ENCODE peak calls at places on chromosome 6, in nine cellular contexts. X is neuronal stem cell; W is H7; I is cardiac muscle cell; F is naive thymus-derived CD4-positive, alpha-beta T cell; P is CD8-positive, alpha-beta memory T cell; A is PC-9; N is WERI-Rb-1; E is aorta. Q is an unnamed sample.

GRCh38 chr6:33297956-33298772 is 578 bp downstream of the RGL2 start:
- DNase-seq in N (peak; percentile 79), P (peak; percentile 79), X (peak; percentile 79), E (peak; percentile 86), A (peak; percentile 85), I (peak; percentile 42), F (peak; percentile 55), W (peak; percentile 95), Q (no peak)

GRCh38 chr6:131761061-131761761 is 46.6 kb upstream of the ENPP1 start:
- DNase-seq in I (no peak), X (no peak), W (no peak), E (no peak), A (no peak), P (no peak), F (no peak), N (no peak), Q (no peak)

GRCh38 chr6:97586344-97586743 is 303.3 kb upstream of the MMS22L start:
- DNase-seq in A (no peak), E (no peak), I (peak; percentile 50), W (peak; percentile 12), F (no peak), P (no peak), X (peak; percentile 3), N (peak; percentile 19), Q (no peak)

GRCh38 chr6:53115113-53115512 is 33.5 kb downstream of the GCM1 start:
- DNase-seq in N (no peak), X (no peak), W (no peak), E (no peak), I (no peak), P (no peak), F (no peak), A (no peak), Q (no peak)

GRCh38 chr6:35973670-35974222 is 50.7 kb downstream of the SLC26A8 start:
- DNase-seq in X (no peak), F (no peak), A (peak; percentile 91), N (no peak), W (no peak), E (no peak), P (no peak), I (no peak), Q (no peak)

GRCh38 chr6:84224251-84224650 is 3.2 kb downstream of the CEP162 start:
- DNase-seq in W (no peak), A (no peak), N (no peak), I (no peak), F (no peak), X (no peak), P (no peak), E (no peak), Q (no peak)

GRCh38 chr6:166257911-166258318 is 50.3 kb downstream of the PRR18 start:
- DNase-seq in A (no peak), X (no peak), N (no peak), E (no peak), P (no peak), I (no peak), W (no peak), F (no peak), Q (no peak)

GRCh38 chr6:16635810-16636602 is 125.3 kb downstream of the ATXN1 start:
- DNase-seq in N (no peak), F (no peak), A (peak; percentile 81), X (no peak), P (no peak), I (no peak), W (peak; percentile 35), E (no peak), Q (no peak)

GRCh38 chr6:89471287-89471867 is 38.4 kb downstream of the ANKRD6 start:
- DNase-seq in I (peak; percentile 22), E (no peak), X (no peak), P (no peak), A (no peak), W (no peak), N (no peak), F (no peak), Q (no peak)

GRCh38 chr6:5517781-5518180 is 256.5 kb downstream of the FARS2 start:
- DNase-seq in P (no peak), I (no peak), W (no peak), E (no peak), N (no peak), F (peak; percentile 29), A (no peak), X (no peak), Q (no peak)

GRCh38 chr6:145071836-145072235 is 663.5 kb downstream of the EPM2A start:
- DNase-seq in W (no peak), F (no peak), A (peak; percentile 38), N (no peak), I (no peak), P (no peak), X (no peak), E (no peak), Q (no peak)

GRCh38 chr6:87730310-87730709 is 28.3 kb upstream of the AKIRIN2 start:
- DNase-seq in I (no peak), W (no peak), N (no peak), A (no peak), X (no peak), F (no peak), E (no peak), P (no peak), Q (no peak)

GRCh38 chr6:117548797-117549301 is 53.5 kb downstream of the GOPC start:
- DNase-seq in X (no peak), E (no peak), I (no peak), A (peak; percentile 99), P (peak; percentile 52), W (no peak), F (peak; percentile 28), N (no peak), Q (no peak)

GRCh38 chr6:16494781-16495180 is 256.4 kb downstream of the GMPR start:
- DNase-seq in A (no peak), I (no peak), P (no peak), X (no peak), E (no peak), F (no peak), W (no peak), N (no peak), Q (no peak)

GRCh38 chr6:136822051-136822378 is 377 bp upstream of the PEX7 start:
- DNase-seq in P (no peak), A (no peak), I (no peak), F (no peak), X (no peak), N (no peak), W (peak; percentile 10), E (no peak), Q (no peak)

GRCh38 chr6:112214749-112215269 is 39.6 kb downstream of the LAMA4 start:
- DNase-seq in X (no peak), E (no peak), I (no peak), P (no peak), F (no peak), W (no peak), A (peak; percentile 85), N (no peak), Q (no peak)

GRCh38 chr6:14831922-14832321 is 413.9 kb upstream of the JARID2 start:
- DNase-seq in A (no peak), F (no peak), E (no peak), N (no peak), P (no peak), X (peak; percentile 45), W (no peak), I (no peak), Q (no peak)

GRCh38 chr6:7301702-7302101 is 11.3 kb downstream of the SSR1 start:
- DNase-seq in W (no peak), E (no peak), P (no peak), A (no peak), X (no peak), F (no peak), I (no peak), N (no peak), Q (no peak)
- H3K36me3 ChIP-seq in W (peaks cover 23% of the 10 kb centered on the region), E (peaks cover 8% of the 10 kb centered on the region), P (peaks cover 48% of the 10 kb centered on the region), A (peaks cover under 1% of the 10 kb centered on the region), X (peaks cover 97% of the 10 kb centered on the region), F (peaks cover 21% of the 10 kb centered on the region), I (peaks cover 62% of the 10 kb centered on the region), N (peaks cover 97% of the 10 kb centered on the region), Q (peaks cover 15% of the 10 kb centered on the region)

GRCh38 chr6:43016935-43017334 is 2.9 kb downstream of the KLHDC3 start:
- DNase-seq in P (no peak), W (no peak), F (no peak), A (no peak), I (no peak), N (no peak), E (no peak), X (no peak), Q (no peak)
- H3K4me3 ChIP-seq in P (no peak overlapping the region), W (no peak overlapping the region), F (no peak overlapping the region), A (no peak overlapping the region), I (peak overlapping the region; percentile 69), N (no peak overlapping the region), E (no peak overlapping the region), X (peak overlapping the region; percentile 29), Q (no peak overlapping the region)

DNA sequence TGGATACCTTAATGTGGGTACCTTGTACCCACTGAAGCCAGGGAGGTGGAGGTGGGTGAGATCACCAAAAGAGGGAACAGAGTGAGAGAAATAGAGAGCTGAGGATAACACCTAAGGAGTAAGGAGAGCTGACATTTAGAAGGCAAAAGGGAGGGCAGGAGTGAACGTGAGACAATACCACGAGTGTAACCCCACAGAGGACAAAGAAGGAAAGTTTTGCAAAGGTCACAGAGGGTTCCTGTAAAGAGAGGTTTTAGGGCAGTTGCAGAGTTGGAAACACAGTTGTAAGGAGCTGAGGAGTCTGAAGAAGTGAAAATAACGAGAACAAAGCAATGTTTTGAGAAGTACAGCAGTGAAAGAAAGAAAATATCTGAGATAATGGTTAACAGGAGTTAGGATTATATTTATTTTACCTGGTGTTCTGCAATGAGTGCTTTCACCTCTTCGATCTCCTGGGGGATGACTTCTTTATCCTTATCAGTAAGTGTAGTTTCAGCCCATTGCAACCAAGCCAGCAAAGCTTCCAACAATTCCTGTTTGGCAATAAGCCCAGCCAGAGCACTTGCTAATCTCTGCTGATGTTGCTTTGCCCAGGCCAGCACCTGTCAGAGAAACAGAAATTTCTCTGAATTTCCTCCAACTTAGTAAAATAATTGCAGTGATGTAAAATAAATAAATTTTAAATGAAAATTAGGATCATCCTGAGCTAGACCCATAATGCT is 166.8 kb downstream of the DST start:
- DNase-seq in E (no peak), X (no peak), A (no peak), P (no peak), I (peak; percentile 54), F (no peak), W (no peak), N (no peak), Q (no peak)
- H3K36me3 ChIP-seq in E (peaks cover 11% of the 10 kb centered on the region), X (peaks cover 88% of the 10 kb centered on the region), A (peaks cover 28% of the 10 kb centered on the region), P (no peaks in the 10 kb centered on the region), I (peaks cover 27% of the 10 kb centered on the region), F (no peaks in the 10 kb centered on the region), W (peaks cover 8% of the 10 kb centered on the region), N (peaks cover 81% of the 10 kb centered on the region), Q (peaks cover 9% of the 10 kb centered on the region)

GRCh38 chr6:28807682-28808280 is 116.0 kb downstream of the TRIM27 start:
- DNase-seq in W (peak; percentile 35), F (no peak), P (no peak), I (no peak), N (peak; percentile 31), A (peak; percentile 54), X (no peak), E (no peak), Q (no peak)

GRCh38 chr6:28803337-28803709 is 120.5 kb downstream of the TRIM27 start:
- DNase-seq in X (no peak), E (no peak), P (no peak), W (no peak), N (no peak), F (no peak), A (no peak), I (no peak), Q (no peak)

GRCh38 chr6:28808383-28808782 is 115.4 kb downstream of the TRIM27 start:
- DNase-seq in F (no peak), A (no peak), W (no peak), P (no peak), I (no peak), X (no peak), E (no peak), N (no peak), Q (no peak)

GRCh38 chr6:28802417-28803336 is 121.1 kb downstream of the TRIM27 start:
- DNase-seq in E (no peak), X (no peak), I (no peak), F (no peak), P (no peak), W (peak; percentile 43), N (no peak), A (peak; percentile 50), Q (no peak)
- H3K4me3 ChIP-seq in E (no peak overlapping the region), X (no peak overlapping the region), I (no peak overlapping the region), F (no peak overlapping the region), P (peak overlapping the region; percentile 29), W (peak overlapping the region; percentile 39), N (no peak overlapping the region), A (peak overlapping the region; percentile 56), Q (peak overlapping the region; percentile 73)

Q was measured in iPS DF 6.9.